ENCODE peak calls at places on chromosomes 3 and 15, in four cellular contexts. C, I, W and K are unnamed samples.

GRCh38 chr15:68792901-68793766 is 27.6 kb downstream of the ANP32A start:
- DNase-seq in C (no peak), I (no peak), W (no peak), K (no peak)

GRCh38 chr15:69893863-69894262 is 203.9 kb downstream of the TLE3 start:
- DNase-seq in C (no peak), I (no peak), W (no peak), K (peak)

GRCh38 chr3:185084883-185085282 is 68.0 kb downstream of the C3orf70 start:
- DNase-seq in C (no peak), I (no peak), W (no peak), K (peak)

GRCh38 chr15:68218847-68219798 is 10.4 kb downstream of the CLN6 start:
- DNase-seq in C (no peak), I (no peak), W (no peak), K (no peak)

GRCh38 chr3:54349231-54349647 is 226.9 kb downstream of the CACNA2D3 start:
- DNase-seq in C (no peak), I (no peak), W (no peak), K (no peak)

GRCh38 chr15:78000089-78000926 is 77.2 kb downstream of the TBC1D2B start:
- DNase-seq in C (peak), I (no peak), W (peak), K (peak)

GRCh38 chr3:4417449-4417848 is 49.6 kb downstream of the SUMF1 start:
- DNase-seq in C (no peak), I (no peak), W (no peak), K (peak)

GRCh38 chr15:89766357-89767311 is 9.5 kb upstream of the MESP2 start:
- DNase-seq in C (no peak), I (no peak), W (no peak), K (no peak)

GRCh38 chr3:86481031-86481430 is 509.9 kb downstream of the VGLL3 start:
- DNase-seq in C (no peak), I (no peak), W (no peak), K (no peak)

GRCh38 chr15:71337197-71337845 is 222.1 kb downstream of the THSD4 start:
- DNase-seq in C (no peak), I (no peak), W (no peak), K (no peak)

GRCh38 chr3:172102883-172103310 is 63.5 kb downstream of the FNDC3B start:
- DNase-seq in C (no peak), I (no peak), W (no peak), K (no peak)

GRCh38 chr15:39828374-39828931 is 45.8 kb upstream of the FSIP1 start:
- DNase-seq in C (no peak), I (no peak), W (no peak), K (peak)

GRCh38 chr3:97984061-97984460 is 11.8 kb upstream of the RIOX2 start:
- DNase-seq in C (no peak), I (no peak), W (no peak), K (no peak)

GRCh38 chr3:43855674-43856299 is 165.0 kb downstream of the ABHD5 start:
- DNase-seq in C (no peak), I (peak), W (peak), K (peak)

GRCh38 chr15:80596521-80596976 is 98.6 kb upstream of the ABHD17C start:
- DNase-seq in C (no peak), I (no peak), W (no peak), K (no peak)

GRCh38 chr3:18988619-18989229 is 159.6 kb upstream of the KCNH8 start:
- DNase-seq in C (no peak), I (peak), W (no peak), K (peak)

GRCh38 chr15:91196768-91197167 is 96.7 kb downstream of the SV2B start:
- DNase-seq in C (no peak), I (no peak), W (no peak), K (no peak)

GRCh38 chr15:72521682-72522081 is 47.6 kb downstream of the ARIH1 start:
- DNase-seq in C (no peak), I (no peak), W (no peak), K (peak)

GRCh38 chr15:58666957-58667356 is 82.5 kb downstream of the ADAM10 start:
- DNase-seq in C (no peak), I (no peak), W (no peak), K (peak)

GRCh38 chr3:185727873-185728272 is 97.0 kb downstream of the IGF2BP2 start:
- DNase-seq in C (no peak), I (no peak), W (no peak), K (no peak)

GRCh38 chr15:81108427-81108826 is 25.6 kb upstream of the CFAP161 start:
- DNase-seq in C (no peak), I (no peak), W (no peak), K (no peak)

GRCh38 chr15:56040081-56041035 is 46.9 kb upstream of the NEDD4 start:
- DNase-seq in C (no peak), I (peak), W (no peak), K (peak)

GRCh38 chr3:159418571-159419526 is 569.8 kb upstream of the IL12A start:
- DNase-seq in C (no peak), I (no peak), W (no peak), K (peak)

GRCh38 chr3:10496121-10496863 is 9.1 kb downstream of the ATP2B2 start:
- DNase-seq in C (no peak), I (no peak), W (no peak), K (no peak)

GRCh38 chr3:16174389-16174788 is at the start of gene GALNT15:
- DNase-seq in C (no peak), I (no peak), W (no peak), K (peak)

GRCh38 chr3:182139627-182140357 is 428.1 kb downstream of the SOX2 start:
- DNase-seq in C (no peak), I (no peak), W (no peak), K (no peak)

GRCh38 chr15:37072181-37072580 is 28.2 kb downstream of the MEIS2 start:
- DNase-seq in C (no peak), I (no peak), W (no peak), K (no peak)